ENCODE peak calls at places on chromosome 17, in four cellular contexts. B is H1, H is GM12878, A is GM12891. R is an unnamed sample.

GRCh38 chr17:77432034-77432554 is 291.3 kb downstream of the SEC14L1 start:
- DNase-seq in B (no peak), H (no peak), A (no peak), R (no peak)

GRCh38 chr17:34412534-34412933 is 49.5 kb upstream of the CCL1 start:
- DNase-seq in B (no peak), H (no peak), A (no peak), R (no peak)

GRCh38 chr17:29212094-29212631 is 32.0 kb upstream of the MYO18A start:
- DNase-seq in B (no peak), H (no peak), A (no peak), R (no peak)

GRCh38 chr17:78132086-78132676 is 1.6 kb downstream of the TMC8 start:
- DNase-seq in B (peak), H (no peak), A (no peak), R (no peak)

GRCh38 chr17:72545756-72546155 is 424.9 kb downstream of the SOX9 start:
- DNase-seq in B (no peak), H (no peak), A (no peak), R (no peak)

GRCh38 chr17:68462381-68463210 is 5.3 kb upstream of the WIPI1 start:
- DNase-seq in B (peak), H (peak), A (no peak), R (no peak)

GRCh38 chr17:9266031-9266680 is 244.8 kb downstream of the NTN1 start:
- DNase-seq in B (no peak), H (no peak), A (no peak), R (no peak)

GRCh38 chr17:60165976-60166375 is 16.2 kb downstream of the CA4 start:
- DNase-seq in B (no peak), H (no peak), A (no peak), R (no peak)

GRCh38 chr17:50143461-50144176 is 6.9 kb downstream of the PPP1R9B start:
- DNase-seq in B (no peak), H (no peak), A (no peak), R (no peak)

GRCh38 chr17:19470529-19471261 is 59.7 kb downstream of the RNF112 start:
- DNase-seq in B (peak), H (no peak), A (no peak), R (no peak)

GRCh38 chr17:35731239-35731931 is at the start of gene RASL10B:
- DNase-seq in B (peak), H (no peak), A (peak), R (no peak)

GRCh38 chr17:9389116-9389515 is 186.5 kb downstream of the STX8 start:
- DNase-seq in B (no peak), H (peak), A (peak), R (peak)

GRCh38 chr17:57675988-57676387 is 69.1 kb downstream of the CCDC182 start:
- DNase-seq in B (peak), H (no peak), A (no peak), R (no peak)

GRCh38 chr17:31918701-31919128 is 17.2 kb upstream of the UTP6 start:
- DNase-seq in B (no peak), H (no peak), A (no peak), R (no peak)

GRCh38 chr17:48121921-48122650 is 14.5 kb downstream of the SNX11 start:
- DNase-seq in B (no peak), H (no peak), A (no peak), R (no peak)

GRCh38 chr17:78822552-78822951 is 18.1 kb downstream of the USP36 start:
- DNase-seq in B (no peak), H (no peak), A (no peak), R (no peak)

GRCh38 chr17:82871056-82871775 is 31.4 kb upstream of the ZNF750 start:
- DNase-seq in B (no peak), H (peak), A (peak), R (peak)

GRCh38 chr17:45306623-45307022 is 10.2 kb downstream of the MAP3K14 start:
- DNase-seq in B (no peak), H (no peak), A (no peak), R (no peak)

GRCh38 chr17:45306094-45306493 is 10.7 kb downstream of the MAP3K14 start:
- DNase-seq in B (no peak), H (no peak), A (no peak), R (no peak)

GRCh38 chr17:45308016-45308365 is 8.8 kb downstream of the MAP3K14 start:
- DNase-seq in B (no peak), H (no peak), A (no peak), R (no peak)

GRCh38 chr17:45308840-45309239 is 8.0 kb downstream of the MAP3K14 start:
- DNase-seq in B (no peak), H (no peak), A (no peak), R (no peak)

DNA sequence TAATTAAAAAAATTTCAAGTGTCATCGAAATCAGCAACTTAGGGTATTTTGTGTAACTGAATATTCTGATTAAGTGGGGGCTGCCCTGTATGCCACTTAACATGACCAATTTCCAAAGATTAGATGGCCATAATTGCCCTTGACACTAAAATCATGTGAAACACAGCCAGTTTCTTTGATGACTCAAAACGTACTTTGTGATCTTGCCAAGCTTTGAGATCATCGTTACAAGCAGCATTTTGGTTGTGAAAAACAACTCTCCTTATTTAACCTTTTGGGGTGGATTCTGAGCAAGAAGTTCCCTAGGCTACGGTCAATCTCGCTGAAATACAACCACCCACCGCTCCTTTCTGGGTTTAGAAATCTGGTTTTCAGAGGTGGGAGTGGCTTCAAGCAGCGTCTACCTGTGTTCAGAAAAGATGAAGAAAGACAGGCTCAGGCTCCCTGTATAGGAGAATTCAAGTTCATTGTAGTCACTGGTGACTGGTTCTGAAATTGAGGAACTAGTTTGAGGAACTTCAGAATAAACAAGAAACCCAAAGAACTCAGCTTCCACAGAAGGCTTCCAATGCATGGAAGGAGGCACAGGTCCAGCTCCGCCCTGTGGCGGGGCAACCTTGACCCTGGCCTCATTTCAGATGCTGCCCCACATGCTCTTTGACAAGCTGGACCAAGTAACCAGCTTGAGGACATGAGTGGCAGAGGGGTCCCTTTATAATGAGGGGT is 9.4 kb downstream of the MAP3K14 start:
- DNase-seq in B (no peak), H (peak), A (no peak), R (no peak)
- TF ChIP-seq TAF1 in B (no peak), H (no peak), A (no peak), R (no peak)

DNA sequence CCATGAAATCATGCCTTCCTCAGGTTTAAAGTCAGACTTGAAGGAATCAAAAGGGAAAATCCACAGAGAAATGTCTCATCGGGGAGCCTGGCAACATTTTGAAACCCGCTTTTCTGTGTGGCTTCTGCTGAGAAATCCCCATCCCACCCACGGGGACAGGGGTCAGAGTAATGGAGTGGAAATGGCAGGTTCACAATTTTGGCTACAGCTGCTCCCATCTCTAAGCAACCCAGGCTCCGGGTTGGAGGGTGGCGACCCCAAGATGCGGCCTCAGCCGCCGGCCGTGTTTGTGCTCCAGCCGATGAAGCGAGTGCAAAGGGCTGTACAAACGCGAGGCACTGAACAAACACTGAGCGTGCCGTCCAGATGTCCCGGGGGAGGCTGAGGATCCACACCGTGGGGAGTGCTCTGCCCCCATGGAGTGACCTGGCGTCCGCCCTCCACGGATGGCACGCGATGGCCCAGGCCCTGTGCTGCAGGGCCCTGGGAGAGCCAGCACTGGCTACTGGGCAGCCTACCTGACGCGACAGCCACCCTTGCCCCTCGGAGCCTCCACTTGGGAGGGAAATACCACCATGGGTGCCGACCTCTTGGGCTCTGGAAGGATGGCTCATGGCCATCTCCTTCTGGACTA is 22.2 kb downstream of the SLC43A2 start:
- DNase-seq in B (no peak), H (no peak), A (no peak), R (no peak)
- TF ChIP-seq POLR2AphosphoS5 in B (no peak), H (no peak), A (no peak), R (peak)

GRCh38 chr17:81552244-81553017 is at the start of gene FAAP100:
- DNase-seq in B (peak), H (peak), A (peak), R (peak)
- TF ChIP-seq POLR2A in B (no peak), H (peak), A (peak), R (peak)

GRCh38 chr17:2151634-2152033 is 96.7 kb downstream of the HIC1 start:
- DNase-seq in B (no peak), H (no peak), A (no peak), R (no peak)
- TF ChIP-seq TAF1 in B (no peak), H (no peak), A (no peak), R (no peak)

GRCh38 chr17:44948315-44948795 is 782 bp upstream of the KIF18B start:
- DNase-seq in B (no peak), H (no peak), A (no peak), R (no peak)

GRCh38 chr17:44941712-44942331 is 5.8 kb downstream of the KIF18B start:
- DNase-seq in B (no peak), H (no peak), A (no peak), R (no peak)

GRCh38 chr17:44942456-44942855 is 5.1 kb downstream of the KIF18B start:
- DNase-seq in B (no peak), H (no peak), A (no peak), R (no peak)

GRCh38 chr17:44952946-44953475 is 5.4 kb upstream of the KIF18B start:
- DNase-seq in B (no peak), H (no peak), A (no peak), R (no peak)

DNA sequence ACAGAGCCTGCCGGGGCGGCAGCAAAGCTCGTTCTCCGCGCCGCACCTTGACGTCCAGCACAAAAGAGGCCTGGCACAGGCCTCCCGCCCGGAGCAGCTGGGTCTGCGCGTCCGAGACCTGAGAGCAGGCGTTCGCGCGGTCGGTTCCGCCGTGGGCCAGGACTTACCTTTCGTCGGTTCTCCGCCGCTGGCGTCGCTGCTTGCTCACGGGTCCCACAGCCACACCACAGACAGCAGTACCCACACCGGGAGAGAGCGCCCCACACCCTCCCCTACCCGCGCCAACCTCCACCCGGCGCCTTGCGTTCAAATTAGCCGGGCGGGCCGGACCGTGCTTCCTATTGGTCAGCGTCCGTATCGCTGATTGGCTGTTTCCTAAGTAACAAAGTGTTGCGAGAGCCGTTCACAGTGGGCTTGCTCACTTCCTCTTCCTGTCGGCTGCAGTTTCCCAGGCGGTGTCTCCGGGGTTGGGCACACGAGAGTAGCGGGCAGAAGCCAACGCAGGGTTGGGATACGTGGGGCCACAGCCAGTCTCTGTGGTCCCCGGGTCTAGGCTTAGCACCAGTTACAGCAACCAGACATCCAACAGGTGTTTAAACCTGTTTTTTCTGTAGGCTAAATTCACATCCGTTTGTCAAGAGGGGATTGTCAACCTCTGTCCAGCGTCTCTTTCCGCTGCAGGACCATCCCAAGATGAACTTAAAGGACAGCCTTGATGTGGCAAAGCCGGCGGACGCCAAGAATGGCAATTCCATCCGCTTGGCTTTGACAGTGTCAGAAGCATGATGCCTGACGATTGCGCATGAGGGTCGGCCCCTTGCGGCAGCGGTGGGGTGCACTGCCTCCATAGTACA is at the start of gene KIF18B:
- DNase-seq in B (peak), H (peak), A (peak), R (peak)
- TF ChIP-seq POLR2AphosphoS5 in B (no peak), H (peak), A (peak), R (peak)

DNA sequence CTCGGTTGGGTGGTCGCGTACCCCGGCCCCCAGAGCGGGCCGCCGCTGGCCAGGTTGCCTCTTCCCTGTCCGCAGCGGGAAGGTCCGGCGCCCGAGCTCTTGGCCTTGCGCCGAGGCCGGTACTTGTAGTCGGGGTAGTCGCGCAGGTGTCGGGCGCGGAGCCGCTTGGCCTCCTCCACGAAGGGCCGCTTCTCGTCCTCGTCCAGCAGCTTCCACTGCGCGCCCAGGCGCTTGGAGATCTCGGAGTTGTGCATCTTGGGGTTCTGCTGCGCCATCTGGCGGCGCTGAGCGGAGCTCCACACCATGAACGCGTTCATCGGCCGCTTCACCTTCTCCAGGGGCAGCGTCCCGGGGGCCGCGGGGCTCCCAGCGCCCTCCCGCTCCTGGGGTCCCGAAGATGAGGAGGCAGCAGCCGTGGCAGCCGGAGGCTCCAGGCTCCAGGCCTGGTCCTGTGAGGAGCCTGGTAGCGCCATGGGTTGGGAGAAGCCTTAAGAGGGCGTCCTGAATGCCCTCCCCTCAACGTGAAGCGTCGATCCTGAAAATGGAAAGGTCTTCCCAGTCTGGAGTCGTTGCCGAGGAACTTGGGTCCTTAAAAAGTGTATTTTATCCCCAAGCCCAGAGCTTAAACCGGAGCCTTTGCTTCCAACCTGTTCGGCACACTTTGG is 558 bp downstream of the SOX15 start:
- DNase-seq in B (peak), H (no peak), A (peak), R (peak)
- TF ChIP-seq POLR2A in B (no peak), H (no peak), A (no peak), R (no peak)

DNA sequence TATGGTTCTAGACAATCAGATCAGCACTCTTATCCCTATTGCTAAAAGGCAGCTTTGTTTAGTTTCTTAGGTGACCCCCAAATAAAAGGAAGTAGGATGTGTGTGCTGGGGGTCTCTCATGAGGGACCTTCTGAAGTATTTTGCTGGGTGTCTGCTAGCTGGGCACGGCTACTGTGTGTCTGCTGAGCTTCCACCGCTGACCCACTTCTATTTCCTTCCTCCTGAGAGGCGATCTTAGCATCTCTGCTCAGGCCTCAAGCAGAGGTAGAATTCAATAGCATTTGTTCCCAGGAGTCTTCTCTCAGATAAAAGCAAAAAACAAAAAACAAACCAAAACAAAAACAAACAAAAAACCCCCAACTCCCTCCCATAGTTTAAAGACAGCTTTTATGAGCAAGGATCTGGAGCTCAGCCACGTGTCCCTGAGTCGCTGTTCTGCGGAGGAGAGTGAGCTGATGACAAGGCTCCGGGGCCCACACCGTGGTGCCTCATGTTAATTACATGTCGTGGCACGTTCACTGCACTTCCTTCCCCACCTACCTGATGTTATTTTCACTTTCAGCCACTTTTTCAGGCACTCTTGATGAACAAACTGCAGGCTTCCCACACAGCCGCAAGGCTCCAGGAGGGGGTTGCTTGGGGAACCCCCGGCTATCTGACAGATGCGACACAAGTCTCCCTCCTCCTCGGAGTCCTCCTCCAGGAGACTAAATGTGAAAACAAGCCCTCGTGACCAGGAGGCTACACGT is 83.5 kb downstream of the MARCHF10 start:
- DNase-seq in B (no peak), H (peak), A (peak), R (peak)
- TF ChIP-seq TAF1 in B (no peak), H (no peak), A (no peak), R (no peak)

GRCh38 chr17:4170639-4171280 is 27.8 kb downstream of the CYB5D2 start:
- DNase-seq in B (no peak), H (no peak), A (no peak), R (no peak)
- TF ChIP-seq POLR2AphosphoS5 in B (no peak), H (no peak), A (no peak), R (no peak)

R was measured in GM12892.